ENCODE peak calls at places on chromosomes 11 and 22, in five cellular contexts. E is HFF-Myc, B is sigmoid colon, J is thoracic aorta, A is lower lobe of right lung. T is an unnamed sample.

GRCh38 chr11:1887451-1888346 is 4.0 kb downstream of the PRR33 start:
- DNase-seq in E (no peak), B (no peak), J (no peak), A (no peak), T (no peak)

GRCh38 chr22:49862408-49862776 is 8.7 kb downstream of the ZBED4 start:
- DNase-seq in E (no peak), B (no peak), J (no peak), A (no peak), T (no peak)

GRCh38 chr11:114440971-114441810 is 1.9 kb downstream of the REXO2 start:
- DNase-seq in E (no peak), B (no peak), J (no peak), A (no peak), T (no peak)

GRCh38 chr22:38715852-38716251 is 10.1 kb downstream of the GTPBP1 start:
- DNase-seq in E (no peak), B (no peak), J (no peak), A (no peak), T (no peak)

GRCh38 chr11:124075841-124076571 is 34.9 kb upstream of the OR10G7 start:
- DNase-seq in E (no peak), B (no peak), J (no peak), A (peak), T (no peak)

GRCh38 chr11:9580894-9581293 is 7.4 kb downstream of the WEE1 start:
- DNase-seq in E (no peak), B (no peak), J (no peak), A (no peak), T (no peak)

GRCh38 chr11:134975866-134976265 is 563.8 kb upstream of the B3GAT1 start:
- DNase-seq in E (no peak), B (no peak), J (no peak), A (no peak), T (no peak)

GRCh38 chr11:6414874-6415328 is 4.0 kb downstream of the APBB1 start:
- DNase-seq in E (no peak), B (no peak), J (no peak), A (no peak), T (no peak)

GRCh38 chr11:19251577-19251976 is 10.8 kb upstream of the E2F8 start:
- DNase-seq in E (no peak), B (no peak), J (no peak), A (no peak), T (no peak)

GRCh38 chr11:76861490-76861953 is 804 bp downstream of the ACER3 start:
- DNase-seq in E (no peak), B (no peak), J (no peak), A (no peak), T (no peak)

GRCh38 chr11:107683807-107684206 is 28.0 kb downstream of the SLN start:
- DNase-seq in E (no peak), B (no peak), J (no peak), A (no peak), T (no peak)

GRCh38 chr11:64854534-64855502 is 10.4 kb upstream of the CDC42BPG start:
- DNase-seq in E (peak), B (peak), J (peak), A (peak), T (no peak)

GRCh38 chr11:95577716-95578460 is 211.7 kb downstream of the FAM76B start:
- DNase-seq in E (peak), B (no peak), J (no peak), A (no peak), T (no peak)

GRCh38 chr11:75100314-75100713 is 3.6 kb upstream of the OR2AT4 start:
- DNase-seq in E (peak), B (no peak), J (no peak), A (no peak), T (no peak)

GRCh38 chr11:44072757-44073658 is 6.9 kb downstream of the ACCS start:
- DNase-seq in E (no peak), B (no peak), J (no peak), A (no peak), T (no peak)

GRCh38 chr11:48037709-48038468 is 57.5 kb downstream of the PTPRJ start:
- DNase-seq in E (peak), B (no peak), J (no peak), A (no peak), T (no peak)

GRCh38 chr11:119694334-119694733 is 34.7 kb downstream of the NECTIN1 start:
- DNase-seq in E (no peak), B (no peak), J (no peak), A (no peak), T (no peak)

GRCh38 chr11:93123351-93123898 is 74.4 kb downstream of the SLC36A4 start:
- DNase-seq in E (no peak), B (no peak), J (no peak), A (no peak), T (no peak)

GRCh38 chr11:75339685-75340409 is 11.6 kb downstream of the ARRB1 start:
- DNase-seq in E (no peak), B (no peak), J (no peak), A (no peak), T (no peak)

GRCh38 chr11:30025396-30026139 is 8.7 kb upstream of the KCNA4 start:
- DNase-seq in E (no peak), B (no peak), J (no peak), A (no peak), T (no peak)

GRCh38 chr22:50271011-50271394 is 823 bp upstream of the MAPK11 start:
- DNase-seq in E (no peak), B (no peak), J (no peak), A (no peak), T (no peak)

GRCh38 chr22:26570126-26570525 is 19.8 kb downstream of the TPST2 start:
- DNase-seq in E (no peak), B (no peak), J (no peak), A (no peak), T (no peak)

GRCh38 chr22:27495325-27495724 is 306.2 kb downstream of the MN1 start:
- DNase-seq in E (no peak), B (no peak), J (no peak), A (no peak), T (no peak)

GRCh38 chr11:112085822-112086421 is 634 bp downstream of the TIMM8B start:
- DNase-seq in E (no peak), B (no peak), J (no peak), A (no peak), T (no peak)

GRCh38 chr11:59550842-59551650 is 39.7 kb downstream of the OR4D9 start:
- DNase-seq in E (peak), B (peak), J (peak), A (peak), T (no peak)

GRCh38 chr22:46579751-46580449 is 40.3 kb upstream of the GRAMD4 start:
- DNase-seq in E (no peak), B (peak), J (peak), A (no peak), T (no peak)

GRCh38 chr11:70128435-70128906 is 50.4 kb downstream of the ANO1 start:
- DNase-seq in E (no peak), B (no peak), J (peak), A (no peak), T (no peak)

GRCh38 chr11:72398058-72398758 is 36.1 kb downstream of the CLPB start:
- DNase-seq in E (no peak), B (no peak), J (no peak), A (no peak), T (no peak)

GRCh38 chr22:27719535-27720227 is 81.9 kb downstream of the MN1 start:
- DNase-seq in E (peak), B (no peak), J (no peak), A (no peak), T (no peak)

GRCh38 chr22:30694171-30694637 is 470 bp upstream of the OSBP2 start:
- DNase-seq in E (no peak), B (peak), J (peak), A (peak), T (no peak)

GRCh38 chr22:36787594-36787993 is 11.7 kb upstream of the IFT27 start:
- DNase-seq in E (no peak), B (no peak), J (no peak), A (no peak), T (no peak)

GRCh38 chr11:119747868-119748660 is 19.1 kb upstream of the NECTIN1 start:
- DNase-seq in E (no peak), B (peak), J (no peak), A (no peak), T (no peak)

GRCh38 chr22:27668828-27669797 is 132.4 kb downstream of the MN1 start:
- DNase-seq in E (no peak), B (no peak), J (no peak), A (peak), T (no peak)

GRCh38 chr11:95652002-95652472 is 137.5 kb downstream of the FAM76B start:
- DNase-seq in E (peak), B (no peak), J (no peak), A (no peak), T (no peak)

DNA sequence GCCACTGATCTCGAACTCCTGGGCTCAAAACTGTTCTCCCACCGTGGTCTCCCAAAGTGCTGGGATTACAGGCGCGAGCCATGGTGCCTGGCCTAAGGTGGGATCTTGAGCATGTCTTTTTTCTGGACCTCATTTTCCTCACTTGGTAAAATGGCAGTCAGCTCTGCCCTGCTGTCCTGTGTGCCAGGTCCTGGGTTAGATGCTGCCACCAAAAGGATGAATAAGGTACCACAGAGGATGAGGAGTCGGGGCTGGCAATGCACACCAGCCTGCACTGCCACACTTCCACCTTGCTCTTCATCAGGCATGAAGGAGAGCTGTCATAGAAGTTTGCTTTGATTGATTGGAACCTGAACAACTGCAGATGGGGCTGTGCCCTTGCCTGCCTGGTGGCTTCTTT is 32.3 kb downstream of the ACO2 start:
- DNase-seq in E (no peak), B (no peak), J (no peak), A (no peak), T (no peak)
- TF ChIP-seq CTCF in E (no peak), B (no peak), J (no peak), A (no peak), T (no peak)

GRCh38 chr11:118631109-118631508 is 23.7 kb downstream of the PHLDB1 start:
- DNase-seq in E (no peak), B (no peak), J (no peak), A (no peak), T (no peak)
- H3K4me3 ChIP-seq in E (no peak), B (no peak), J (no peak), A (no peak), T (no peak)

GRCh38 chr11:61581931-61582330 is 1.1 kb upstream of the SYT7 start:
- DNase-seq in E (no peak), B (no peak), J (no peak), A (no peak), T (no peak)

GRCh38 chr11:61578819-61579218 is 2.1 kb downstream of the SYT7 start:
- DNase-seq in E (no peak), B (no peak), J (no peak), A (no peak), T (no peak)

GRCh38 chr11:61579398-61580291 is 1.2 kb downstream of the SYT7 start:
- DNase-seq in E (no peak), B (no peak), J (no peak), A (no peak), T (no peak)

GRCh38 chr11:61580292-61580888 is 486 bp downstream of the SYT7 start:
- DNase-seq in E (no peak), B (no peak), J (no peak), A (no peak), T (no peak)

DNA sequence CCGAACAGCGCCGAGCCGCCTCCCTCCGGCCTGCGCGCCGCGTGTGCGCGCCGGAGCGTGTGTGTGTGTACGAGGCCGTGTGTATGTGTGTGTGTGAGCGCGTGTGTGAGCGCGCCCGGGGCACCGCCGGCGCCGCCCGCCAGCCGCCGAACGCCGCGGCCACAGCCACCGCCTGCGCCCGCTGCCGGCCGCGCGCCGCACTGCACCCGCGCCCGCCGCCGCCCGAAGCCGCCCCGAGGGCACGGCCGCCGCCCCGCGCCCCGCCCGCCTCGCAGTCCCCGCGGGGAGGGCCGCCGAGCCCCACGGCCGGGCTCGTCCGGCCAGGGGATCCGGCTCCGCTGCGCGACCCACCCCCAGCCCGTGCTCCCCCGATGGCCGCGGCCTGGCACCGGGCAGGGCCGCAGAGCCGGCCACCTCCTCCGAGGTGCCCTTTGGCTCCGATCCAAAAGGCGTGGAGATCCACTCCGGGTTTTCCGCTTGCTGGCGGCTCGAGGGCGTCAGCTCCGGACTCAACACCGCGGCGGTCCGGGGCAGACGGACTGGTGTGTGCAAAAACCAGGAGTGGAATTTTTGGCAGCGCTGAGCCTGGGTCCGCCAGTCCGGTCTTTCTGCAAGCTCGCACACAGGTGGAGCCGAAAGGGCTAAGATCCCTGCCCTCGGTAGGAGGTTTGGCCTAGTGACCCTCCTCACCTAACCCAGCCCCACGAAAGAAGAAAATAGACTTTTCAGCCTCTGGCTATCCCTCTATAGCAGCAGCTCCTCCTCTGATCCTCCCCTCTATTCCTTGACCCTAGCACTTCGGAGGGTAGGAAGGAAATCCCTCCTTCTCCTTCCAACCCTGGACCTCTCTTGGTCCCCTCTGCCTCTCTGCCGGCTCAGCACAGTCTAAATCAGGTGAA is at the start of gene SYT7:
- DNase-seq in E (peak), B (peak), J (peak), A (peak), T (peak)
- TF ChIP-seq CTCF in E (no peak), B (peak), J (no peak), A (no peak), T (peak)

DNA sequence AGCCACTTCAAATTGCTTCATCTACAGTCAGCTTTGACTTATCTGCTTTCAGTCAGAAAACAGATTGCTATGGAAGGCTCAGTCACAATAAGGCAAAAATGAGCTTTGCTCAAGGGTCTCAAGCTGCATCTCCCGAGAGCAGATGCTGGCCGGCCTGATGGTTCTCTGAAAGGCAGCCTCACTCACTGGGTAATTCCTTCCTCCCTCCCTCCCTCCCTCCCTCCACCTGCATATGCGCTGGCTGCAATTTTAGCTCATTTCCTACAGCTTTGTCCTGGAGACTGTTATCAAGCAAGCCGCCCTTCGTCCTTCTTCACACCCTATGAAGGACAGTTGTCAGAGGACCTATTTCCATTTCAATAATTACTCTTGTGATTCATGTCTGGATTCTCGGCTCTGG is 1.6 kb upstream of the IZUMO1R start:
- DNase-seq in E (no peak), B (no peak), J (no peak), A (no peak), T (no peak)
- H3K4me3 ChIP-seq in E (no peak), B (no peak), J (no peak), A (no peak), T (no peak)

DNA sequence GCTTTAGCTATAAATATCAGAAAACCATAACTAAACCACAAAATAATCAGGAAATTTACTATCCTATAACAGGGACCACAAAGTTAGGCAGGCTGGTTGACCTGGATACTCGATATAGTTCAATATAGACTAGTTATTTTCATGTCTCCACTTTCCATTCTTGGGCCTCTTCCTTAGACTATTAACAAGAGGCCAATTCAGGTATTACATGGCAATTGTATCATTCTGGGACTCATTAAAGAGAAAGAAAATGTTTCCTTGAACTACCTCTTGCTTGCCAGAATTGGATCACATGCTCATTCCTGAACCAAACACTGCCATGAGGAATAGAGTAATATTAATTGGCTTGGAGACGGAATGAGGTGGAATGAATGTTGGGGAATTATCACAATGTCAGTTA is 76.0 kb downstream of the EIF3M start:
- DNase-seq in E (no peak), B (no peak), J (no peak), A (no peak), T (no peak)
- TF ChIP-seq CTCF in E (no peak), B (no peak), J (no peak), A (no peak), T (no peak)

DNA sequence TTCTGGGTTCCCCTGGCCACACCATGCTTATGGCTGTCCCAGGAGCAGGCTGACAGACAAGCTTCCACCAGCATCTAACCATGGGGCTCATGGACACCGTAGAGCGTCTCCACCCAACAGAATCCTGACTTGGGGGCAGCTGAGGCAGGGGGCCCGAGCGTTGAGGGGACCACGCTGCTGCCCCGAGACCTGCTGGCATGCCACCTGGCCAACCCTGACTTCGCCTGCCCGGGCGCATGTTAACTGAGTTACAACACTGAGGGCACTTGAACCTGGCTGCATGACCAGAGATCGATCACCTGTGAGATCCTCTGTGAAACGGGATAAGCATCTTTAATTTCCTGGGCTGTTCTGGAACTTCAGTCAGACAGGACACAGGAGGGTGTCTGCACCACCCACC is 13.7 kb downstream of the PPM1F start:
- DNase-seq in E (no peak), B (no peak), J (no peak), A (no peak), T (no peak)
- H3K4me3 ChIP-seq in E (peak), B (peak), J (peak), A (peak), T (peak)

GRCh38 chr11:11288972-11289616 is 64.0 kb downstream of the CSNK2A3 start:
- DNase-seq in E (no peak), B (peak), J (no peak), A (no peak), T (no peak)

GRCh38 chr11:11293798-11294611 is 59.0 kb downstream of the CSNK2A3 start:
- DNase-seq in E (no peak), B (peak), J (no peak), A (no peak), T (no peak)

GRCh38 chr11:11292839-11293238 is 60.2 kb downstream of the CSNK2A3 start:
- DNase-seq in E (no peak), B (peak), J (no peak), A (no peak), T (no peak)

GRCh38 chr11:11290354-11290753 is 62.7 kb downstream of the CSNK2A3 start:
- DNase-seq in E (no peak), B (peak), J (no peak), A (no peak), T (no peak)

GRCh38 chr11:11291432-11292015 is 61.5 kb downstream of the CSNK2A3 start:
- DNase-seq in E (no peak), B (peak), J (no peak), A (no peak), T (no peak)
- TF ChIP-seq CTCF in E (no peak), B (no peak), J (no peak), A (no peak), T (no peak)